ENCODE peak calls at places on chromosome 16, in nine cellular contexts. F is tibial artery; O is lung; B is SK-N-SH; T is HFFc6; M is mucosa of descending colon; H is osteocyte; I is activated CD8-positive, alpha-beta T cell treated with anti-CD3 and anti-CD28 coated beads for 36 hours; G is colonic mucosa. X is an unnamed sample.

GRCh38 chr16:19238386-19238785 is 47.1 kb upstream of the CLEC19A start:
- DNase-seq in F (no peak), O (no peak), B (no peak), T (no peak), M (no peak), H (no peak), I (no peak), G (no peak), X (no peak)

GRCh38 chr16:30184430-30185140 is 1.2 kb downstream of the CORO1A start:
- DNase-seq in F (peak), O (peak), B (peak), T (no peak), M (peak), H (no peak), I (peak), G (peak), X (peak)

GRCh38 chr16:19769239-19769638 is 51.2 kb downstream of the IQCK start:
- DNase-seq in F (no peak), O (no peak), B (no peak), T (no peak), M (no peak), H (peak), I (no peak), G (no peak), X (no peak)

GRCh38 chr16:70735141-70735979 is 49.5 kb upstream of the MTSS2 start:
- DNase-seq in F (peak), O (no peak), B (no peak), T (peak), M (no peak), H (no peak), I (no peak), G (no peak), X (no peak)

GRCh38 chr16:80931661-80931984 is 75.1 kb downstream of the CMC2 start:
- DNase-seq in F (no peak), O (no peak), B (no peak), T (no peak), M (no peak), H (no peak), I (no peak), G (no peak), X (no peak)

GRCh38 chr16:53123753-53124152 is 69.0 kb downstream of the CHD9 start:
- DNase-seq in F (no peak), O (no peak), B (no peak), T (peak), M (no peak), H (no peak), I (no peak), G (no peak), X (no peak)

GRCh38 chr16:88552166-88552565 is 18.0 kb upstream of the ZC3H18 start:
- DNase-seq in F (no peak), O (no peak), B (no peak), T (no peak), M (no peak), H (no peak), I (no peak), G (no peak), X (no peak)

GRCh38 chr16:79500305-79500704 is 100.2 kb downstream of the MAF start:
- DNase-seq in F (no peak), O (no peak), B (no peak), T (no peak), M (no peak), H (no peak), I (no peak), G (no peak), X (no peak)

GRCh38 chr16:66970775-66971725 is 10.0 kb downstream of the CES3 start:
- DNase-seq in F (no peak), O (no peak), B (no peak), T (peak), M (no peak), H (no peak), I (peak), G (no peak), X (no peak)

GRCh38 chr16:71358464-71359031 is at the start of gene CALB2:
- DNase-seq in F (peak), O (peak), B (peak), T (peak), M (peak), H (peak), I (peak), G (peak), X (no peak)

GRCh38 chr16:27244363-27244755 is 24.2 kb downstream of the NSMCE1 start:
- DNase-seq in F (no peak), O (no peak), B (no peak), T (no peak), M (no peak), H (no peak), I (no peak), G (no peak), X (no peak)

GRCh38 chr16:1330260-1330914 is 3.1 kb upstream of the BAIAP3 start:
- DNase-seq in F (no peak), O (no peak), B (no peak), T (no peak), M (no peak), H (no peak), I (no peak), G (no peak), X (no peak)
- TF ChIP-seq CTCF in F (no peak), O (no peak), B (peak), T (peak), M (peak), H (peak), I (peak), G (peak), X (peak)

GRCh38 chr16:14150796-14151195 is 79.7 kb downstream of the MRTFB start:
- DNase-seq in F (no peak), O (no peak), B (no peak), T (no peak), M (no peak), H (no peak), I (no peak), G (no peak), X (no peak)

GRCh38 chr16:14146445-14146844 is 75.3 kb downstream of the MRTFB start:
- DNase-seq in F (no peak), O (no peak), B (no peak), T (no peak), M (no peak), H (no peak), I (no peak), G (no peak), X (no peak)

GRCh38 chr16:14151256-14152030 is 80.3 kb downstream of the MRTFB start:
- DNase-seq in F (no peak), O (no peak), B (no peak), T (no peak), M (no peak), H (no peak), I (no peak), G (no peak), X (no peak)

GRCh38 chr16:14148016-14148415 is 76.9 kb downstream of the MRTFB start:
- DNase-seq in F (no peak), O (no peak), B (no peak), T (no peak), M (no peak), H (no peak), I (no peak), G (no peak), X (no peak)

GRCh38 chr16:14148569-14148968 is 77.5 kb downstream of the MRTFB start:
- DNase-seq in F (no peak), O (no peak), B (no peak), T (no peak), M (no peak), H (no peak), I (no peak), G (no peak), X (no peak)
- TF ChIP-seq CTCF in F (no peak), O (no peak), B (no peak), T (no peak), M (no peak), H (no peak), I (no peak), G (no peak), X (no peak)

GRCh38 chr16:2016407-2016922 is 3.1 kb upstream of the NPW start:
- DNase-seq in F (no peak), O (no peak), B (peak), T (no peak), M (no peak), H (no peak), I (peak), G (no peak), X (no peak)
- TF ChIP-seq CTCF in F (no peak), O (peak), B (peak), T (peak), M (no peak), H (peak), I (peak), G (no peak), X (peak)

DNA sequence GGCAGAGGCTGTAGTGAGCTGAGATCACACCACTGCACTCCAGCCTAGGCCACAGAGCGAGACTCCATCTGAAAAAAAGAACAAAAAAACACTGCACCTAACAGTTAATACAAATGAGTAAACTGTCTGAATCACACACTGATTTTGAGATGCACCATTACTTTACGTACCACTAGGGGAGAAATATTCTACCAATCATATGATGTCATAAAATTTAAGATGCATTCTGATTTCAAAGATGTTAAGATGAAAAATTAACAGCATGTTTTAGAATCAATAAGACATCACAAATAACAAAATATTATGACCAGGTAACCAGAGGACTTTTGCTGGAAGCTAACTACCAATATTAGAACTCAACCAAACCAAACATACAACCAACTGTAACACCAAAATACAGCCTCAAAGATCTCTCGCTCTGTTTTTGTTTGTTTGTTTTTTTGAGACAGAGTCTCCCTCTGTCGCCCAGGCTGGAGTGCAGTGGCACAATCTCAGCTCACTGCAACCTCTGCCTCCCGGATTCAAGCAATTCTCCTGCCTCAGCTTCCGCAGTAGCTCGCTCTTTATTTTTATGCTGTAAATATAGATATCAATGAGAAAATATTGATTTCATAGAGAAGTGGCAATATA is 31.6 kb downstream of the GLG1 start:
- DNase-seq in F (no peak), O (no peak), B (no peak), T (no peak), M (no peak), H (no peak), I (no peak), G (no peak), X (no peak)
- TF ChIP-seq CTCF in F (no peak), O (no peak), B (peak), T (peak), M (no peak), H (no peak), I (no peak), G (no peak), X (no peak)

DNA sequence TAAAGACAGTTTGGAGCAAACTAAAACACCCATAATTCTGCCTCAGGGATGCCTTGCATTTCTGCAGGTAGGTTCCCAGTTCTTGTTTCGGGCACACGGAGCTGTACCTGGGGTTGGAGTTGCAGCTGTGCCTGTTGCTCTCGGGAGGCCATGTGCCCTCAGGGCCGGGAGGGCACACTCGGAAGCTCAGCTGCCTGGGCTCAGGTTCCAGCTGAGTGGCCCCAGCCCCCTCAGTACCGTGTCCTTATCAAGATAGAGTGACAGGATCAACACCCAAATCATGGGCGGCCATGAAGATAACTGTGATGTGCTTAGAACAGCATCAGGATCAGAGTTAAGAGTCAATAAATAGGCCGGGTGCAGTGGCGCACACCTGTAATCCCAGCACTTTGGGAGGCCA is 107.9 kb downstream of the SNX29 start:
- DNase-seq in F (no peak), O (no peak), B (no peak), T (no peak), M (no peak), H (no peak), I (no peak), G (no peak), X (no peak)
- TF ChIP-seq CTCF in F (no peak), O (no peak), B (no peak), T (no peak), M (no peak), H (no peak), I (no peak), G (no peak), X (no peak)

DNA sequence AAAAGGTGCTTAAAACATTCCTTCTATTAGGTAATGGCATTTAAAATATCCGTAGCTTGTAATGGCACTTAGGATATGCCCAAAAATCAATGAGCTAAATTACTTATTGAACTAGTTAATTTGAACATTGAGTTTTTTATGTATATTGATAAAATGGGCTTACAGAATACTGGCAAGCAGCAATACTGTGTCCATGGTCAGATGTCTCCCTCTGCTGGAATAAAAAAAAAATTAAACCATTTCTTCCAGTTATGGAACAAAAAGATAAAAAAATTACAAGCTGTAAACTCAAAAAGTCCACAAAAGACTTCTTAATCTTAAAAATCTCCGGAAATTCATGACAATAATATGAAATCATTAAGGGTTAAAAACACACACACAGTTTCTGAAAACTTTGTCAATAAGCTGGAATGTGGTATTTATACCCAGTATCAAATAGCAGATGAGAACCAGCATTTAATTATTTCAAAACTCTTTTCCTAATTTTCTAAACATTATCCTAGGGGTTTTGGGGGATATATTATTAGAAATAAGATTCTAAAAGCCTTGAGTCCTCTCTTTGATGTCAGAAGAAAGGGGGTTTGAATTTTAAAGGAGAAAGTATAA is 21.5 kb upstream of the PSMD7 start:
- DNase-seq in F (no peak), O (no peak), B (peak), T (peak), M (no peak), H (no peak), I (no peak), G (no peak), X (no peak)
- TF ChIP-seq CTCF in F (peak), O (no peak), B (peak), T (peak), M (no peak), H (peak), I (peak), G (peak), X (peak)

DNA sequence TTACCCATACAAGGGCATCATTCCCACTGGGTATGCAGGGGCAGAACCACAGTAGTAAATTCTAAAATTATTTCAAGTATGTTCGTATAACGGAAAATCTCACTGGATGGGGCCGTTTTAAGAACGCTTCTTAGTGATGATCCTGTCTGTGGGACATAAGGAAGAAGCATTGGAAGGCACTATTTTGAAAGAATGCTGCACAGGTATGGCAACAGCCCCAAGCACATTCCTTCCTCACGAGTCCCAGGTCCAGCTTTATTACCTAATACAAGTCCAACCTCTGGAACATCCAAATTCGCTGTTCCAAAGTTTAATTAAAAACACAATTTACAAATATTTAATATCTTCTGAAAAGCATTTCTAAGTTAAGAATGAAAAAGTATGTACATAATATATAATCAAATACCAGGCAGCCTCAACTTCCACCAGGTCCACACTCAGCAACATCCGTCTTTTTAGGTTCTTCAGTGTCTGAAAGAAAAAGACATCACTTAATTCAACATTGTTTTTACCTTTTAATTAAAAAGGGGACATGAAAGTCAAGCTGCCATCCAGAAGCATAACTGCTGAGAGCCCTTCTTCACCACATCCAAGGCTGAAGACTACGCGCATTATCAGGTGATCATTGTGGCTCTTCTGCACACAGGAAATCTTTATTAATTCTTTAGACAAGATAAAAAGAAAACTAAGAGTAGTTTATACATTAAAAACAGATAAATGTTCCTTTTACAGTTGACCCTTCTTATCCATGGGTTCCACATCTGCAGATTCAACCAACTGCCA is 49.8 kb downstream of the BRD7 start:
- DNase-seq in F (no peak), O (no peak), B (no peak), T (no peak), M (no peak), H (no peak), I (no peak), G (no peak), X (no peak)
- TF ChIP-seq CTCF in F (no peak), O (no peak), B (no peak), T (no peak), M (no peak), H (no peak), I (no peak), G (no peak), X (no peak)